ENCODE peak calls at places on chromosomes 7 and 10, in ten cellular contexts. One of them, this sample, is unnamed. For H3K36me3, the result is how much of the 10 kb centered on the place peaks cover.

GRCh38 chr7:31948041-31948440 is 122.2 kb downstream of the PDE1C start:
- DNase-seq in bronchial epithelial cell: peak
- DNase-seq in IMR-90: peak
- DNase-seq in adrenal gland: no peak
- DNase-seq in BJ: peak
- DNase-seq in left ventricle myocardium inferior: no peak
- DNase-seq in keratinocyte: no peak
- DNase-seq in aorta: no peak
- DNase-seq in adipocyte: peak
- DNase-seq in suprapubic skin: no peak
- DNase-seq in this sample: no peak

GRCh38 chr7:1247527-1248041 is 14.9 kb downstream of the UNCX start:
- DNase-seq in bronchial epithelial cell: no peak
- DNase-seq in adipocyte: no peak
- DNase-seq in BJ: no peak
- DNase-seq in adrenal gland: no peak
- DNase-seq in left ventricle myocardium inferior: no peak
- DNase-seq in IMR-90: no peak
- DNase-seq in keratinocyte: no peak
- DNase-seq in suprapubic skin: no peak
- DNase-seq in aorta: no peak
- DNase-seq in this sample: peak

GRCh38 chr7:32479574-32480200 is 10.5 kb downstream of the LSM5 start:
- DNase-seq in IMR-90: peak
- DNase-seq in left ventricle myocardium inferior: no peak
- DNase-seq in bronchial epithelial cell: peak
- DNase-seq in BJ: no peak
- DNase-seq in adipocyte: peak
- DNase-seq in keratinocyte: no peak
- DNase-seq in aorta: no peak
- DNase-seq in adrenal gland: no peak
- DNase-seq in suprapubic skin: no peak
- DNase-seq in this sample: peak

GRCh38 chr10:1036341-1036791 is 10.7 kb upstream of the IDI2 start:
- DNase-seq in suprapubic skin: no peak
- DNase-seq in adrenal gland: no peak
- DNase-seq in bronchial epithelial cell: peak
- DNase-seq in keratinocyte: no peak
- DNase-seq in adipocyte: no peak
- DNase-seq in left ventricle myocardium inferior: no peak
- DNase-seq in IMR-90: peak
- DNase-seq in aorta: no peak
- DNase-seq in BJ: no peak
- DNase-seq in this sample: no peak

GRCh38 chr7:102415685-102416225 is 17.6 kb upstream of the ORAI2 start:
- DNase-seq in keratinocyte: no peak
- DNase-seq in left ventricle myocardium inferior: no peak
- DNase-seq in BJ: no peak
- DNase-seq in adrenal gland: peak
- DNase-seq in adipocyte: no peak
- DNase-seq in IMR-90: no peak
- DNase-seq in bronchial epithelial cell: no peak
- DNase-seq in suprapubic skin: no peak
- DNase-seq in aorta: no peak
- DNase-seq in this sample: no peak

GRCh38 chr10:58951750-58952149 is 224.7 kb upstream of the PHYHIPL start:
- DNase-seq in suprapubic skin: no peak
- DNase-seq in bronchial epithelial cell: no peak
- DNase-seq in aorta: no peak
- DNase-seq in IMR-90: no peak
- DNase-seq in left ventricle myocardium inferior: no peak
- DNase-seq in adipocyte: peak
- DNase-seq in BJ: peak
- DNase-seq in adrenal gland: no peak
- DNase-seq in keratinocyte: no peak
- DNase-seq in this sample: no peak

GRCh38 chr10:78944658-78945333 is 124.0 kb upstream of the ZMIZ1 start:
- DNase-seq in keratinocyte: no peak
- DNase-seq in suprapubic skin: no peak
- DNase-seq in BJ: peak
- DNase-seq in adrenal gland: peak
- DNase-seq in aorta: peak
- DNase-seq in left ventricle myocardium inferior: peak
- DNase-seq in IMR-90: peak
- DNase-seq in adipocyte: peak
- DNase-seq in bronchial epithelial cell: peak
- DNase-seq in this sample: no peak

GRCh38 chr7:27196287-27196739 is 3.6 kb downstream of the HOXA13 start:
- DNase-seq in left ventricle myocardium inferior: peak
- DNase-seq in suprapubic skin: peak
- DNase-seq in bronchial epithelial cell: peak
- DNase-seq in aorta: peak
- DNase-seq in IMR-90: peak
- DNase-seq in keratinocyte: peak
- DNase-seq in adipocyte: peak
- DNase-seq in adrenal gland: peak
- DNase-seq in BJ: no peak
- DNase-seq in this sample: peak

GRCh38 chr7:31413735-31414134 is 73.2 kb upstream of the NEUROD6 start:
- DNase-seq in IMR-90: no peak
- DNase-seq in adrenal gland: no peak
- DNase-seq in left ventricle myocardium inferior: no peak
- DNase-seq in bronchial epithelial cell: no peak
- DNase-seq in suprapubic skin: no peak
- DNase-seq in adipocyte: no peak
- DNase-seq in BJ: no peak
- DNase-seq in keratinocyte: no peak
- DNase-seq in aorta: no peak
- DNase-seq in this sample: no peak

GRCh38 chr7:139091677-139091996 is 17.9 kb downstream of the ZC3HAV1 start:
- DNase-seq in IMR-90: no peak
- DNase-seq in keratinocyte: no peak
- DNase-seq in aorta: no peak
- DNase-seq in bronchial epithelial cell: no peak
- DNase-seq in left ventricle myocardium inferior: no peak
- DNase-seq in BJ: no peak
- DNase-seq in suprapubic skin: no peak
- DNase-seq in adrenal gland: no peak
- DNase-seq in adipocyte: no peak
- DNase-seq in this sample: no peak

GRCh38 chr7:139089118-139089517 is 20.4 kb downstream of the ZC3HAV1 start:
- DNase-seq in keratinocyte: no peak
- DNase-seq in adipocyte: no peak
- DNase-seq in suprapubic skin: no peak
- DNase-seq in bronchial epithelial cell: no peak
- DNase-seq in IMR-90: no peak
- DNase-seq in left ventricle myocardium inferior: no peak
- DNase-seq in aorta: no peak
- DNase-seq in BJ: no peak
- DNase-seq in adrenal gland: no peak
- DNase-seq in this sample: no peak

GRCh38 chr7:139087212-139087611 is 22.3 kb downstream of the ZC3HAV1 start:
- DNase-seq in adipocyte: no peak
- DNase-seq in keratinocyte: no peak
- DNase-seq in bronchial epithelial cell: no peak
- DNase-seq in suprapubic skin: no peak
- DNase-seq in left ventricle myocardium inferior: no peak
- DNase-seq in BJ: no peak
- DNase-seq in adrenal gland: no peak
- DNase-seq in aorta: no peak
- DNase-seq in IMR-90: no peak
- DNase-seq in this sample: no peak

GRCh38 chr7:139086454-139086853 is 23.1 kb downstream of the ZC3HAV1 start:
- DNase-seq in adrenal gland: no peak
- DNase-seq in bronchial epithelial cell: no peak
- DNase-seq in suprapubic skin: no peak
- DNase-seq in adipocyte: no peak
- DNase-seq in BJ: no peak
- DNase-seq in IMR-90: no peak
- DNase-seq in left ventricle myocardium inferior: no peak
- DNase-seq in aorta: no peak
- DNase-seq in keratinocyte: no peak
- DNase-seq in this sample: no peak

DNA sequence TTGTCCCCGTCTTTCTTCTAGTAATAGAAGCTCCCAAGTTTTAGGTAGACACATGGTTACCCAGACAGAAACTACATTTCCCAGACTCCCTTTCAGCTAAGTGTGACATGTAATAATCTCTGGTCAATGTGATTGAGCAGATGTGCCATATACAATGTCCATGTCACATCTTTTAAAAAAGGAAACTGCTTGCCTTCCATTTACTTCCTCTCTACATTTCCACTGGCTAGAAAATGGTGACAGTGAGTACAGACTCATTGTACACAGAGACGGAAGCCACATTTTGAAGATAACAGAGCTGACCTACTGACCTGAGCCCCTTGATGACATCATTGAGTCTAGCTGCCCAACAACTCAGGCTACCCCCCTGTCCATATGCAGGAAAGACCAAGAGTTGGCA is 21.3 kb downstream of the ZC3HAV1 start:
- DNase-seq in aorta: no peak
- DNase-seq in keratinocyte: no peak
- DNase-seq in bronchial epithelial cell: no peak
- DNase-seq in BJ: no peak
- DNase-seq in IMR-90: no peak
- DNase-seq in left ventricle myocardium inferior: no peak
- DNase-seq in suprapubic skin: no peak
- DNase-seq in adipocyte: no peak
- DNase-seq in adrenal gland: no peak
- DNase-seq in this sample: no peak
- H3K36me3 ChIP-seq in aorta: under half
- H3K36me3 ChIP-seq in keratinocyte: under half
- H3K36me3 ChIP-seq in bronchial epithelial cell: under half
- H3K36me3 ChIP-seq in BJ: under half
- H3K36me3 ChIP-seq in IMR-90: under half
- H3K36me3 ChIP-seq in left ventricle myocardium inferior: half or more
- H3K36me3 ChIP-seq in suprapubic skin: half or more
- H3K36me3 ChIP-seq in adipocyte: under half
- H3K36me3 ChIP-seq in adrenal gland: half or more
- H3K36me3 ChIP-seq in this sample: under half

DNA sequence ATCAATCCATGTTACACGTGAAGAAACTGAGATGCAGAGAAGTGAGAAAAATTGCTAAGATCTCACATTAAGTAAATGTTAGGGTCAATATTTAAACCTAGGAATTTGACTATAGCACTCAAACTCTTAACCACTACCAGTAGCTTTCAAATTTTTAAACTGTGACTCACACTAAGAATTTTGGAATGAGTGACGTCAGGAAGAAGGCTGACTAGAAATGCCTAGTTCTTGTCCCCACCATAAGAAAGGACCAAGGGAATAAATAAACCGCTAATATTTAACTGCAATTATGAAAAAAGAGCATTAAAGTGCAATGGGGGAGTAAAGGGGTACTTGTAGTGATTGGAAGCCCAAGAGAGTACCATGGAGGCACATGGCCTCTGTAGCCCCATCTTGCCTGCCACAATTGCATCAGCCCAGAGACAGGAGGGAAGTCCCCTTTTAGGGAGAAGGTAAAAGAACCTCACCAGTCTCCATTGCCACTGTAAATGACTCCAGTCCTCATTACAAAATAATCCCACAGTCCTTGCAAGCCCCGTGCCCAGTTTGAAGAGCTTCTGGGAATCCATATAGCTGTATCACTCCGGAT is 3.5 kb upstream of the AKR1B1 start:
- DNase-seq in IMR-90: peak
- DNase-seq in adipocyte: peak
- DNase-seq in left ventricle myocardium inferior: no peak
- DNase-seq in suprapubic skin: no peak
- DNase-seq in keratinocyte: no peak
- DNase-seq in adrenal gland: no peak
- DNase-seq in bronchial epithelial cell: peak
- DNase-seq in BJ: peak
- DNase-seq in aorta: no peak
- DNase-seq in this sample: no peak
- H3K4me3 ChIP-seq in IMR-90: no peak
- H3K4me3 ChIP-seq in adipocyte: no peak
- H3K4me3 ChIP-seq in left ventricle myocardium inferior: no peak
- H3K4me3 ChIP-seq in suprapubic skin: no peak
- H3K4me3 ChIP-seq in keratinocyte: no peak
- H3K4me3 ChIP-seq in adrenal gland: no peak
- H3K4me3 ChIP-seq in bronchial epithelial cell: no peak
- H3K4me3 ChIP-seq in BJ: no peak
- H3K4me3 ChIP-seq in aorta: no peak
- H3K4me3 ChIP-seq in this sample: no peak

DNA sequence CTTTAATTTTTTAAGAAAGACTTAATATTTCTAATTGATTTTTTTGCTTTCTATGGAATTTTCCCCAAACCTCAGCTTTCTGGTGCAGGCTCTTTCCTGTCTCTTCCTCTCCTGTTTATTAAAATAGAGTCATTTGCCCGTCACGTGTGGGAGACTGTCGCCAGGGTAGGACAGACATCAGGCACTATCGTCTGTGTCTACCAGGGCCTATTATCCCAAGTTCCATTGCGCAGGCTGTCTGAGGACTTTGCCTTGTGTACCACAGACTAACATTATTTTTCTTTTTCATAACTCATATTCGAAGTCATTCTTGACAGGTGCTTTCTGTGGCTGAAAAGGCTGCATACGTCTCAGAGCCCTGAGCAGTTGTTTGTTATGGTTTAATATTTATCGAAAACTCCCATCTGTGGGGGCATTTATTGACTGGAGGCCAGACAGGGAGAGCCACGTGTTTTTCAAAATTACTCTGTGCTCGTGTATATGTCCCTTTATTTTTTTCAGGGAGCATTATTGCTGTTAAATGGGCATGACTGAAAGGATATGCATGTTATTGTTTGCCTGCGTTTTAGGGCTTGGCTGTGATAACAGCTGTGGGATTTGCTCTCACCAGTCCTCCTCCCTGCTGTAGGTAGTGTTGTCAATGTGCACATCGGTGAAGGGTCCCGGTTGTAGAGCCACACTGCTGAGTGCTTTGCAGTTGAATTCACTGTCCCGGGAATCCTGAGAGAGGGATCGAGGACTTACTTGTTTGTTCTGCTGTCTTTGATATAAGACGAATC is 89.8 kb downstream of the CAMK1D start:
- DNase-seq in BJ: no peak
- DNase-seq in keratinocyte: no peak
- DNase-seq in bronchial epithelial cell: no peak
- DNase-seq in adrenal gland: no peak
- DNase-seq in adipocyte: no peak
- DNase-seq in aorta: no peak
- DNase-seq in suprapubic skin: no peak
- DNase-seq in left ventricle myocardium inferior: no peak
- DNase-seq in IMR-90: no peak
- DNase-seq in this sample: no peak
- H3K36me3 ChIP-seq in BJ: under half
- H3K36me3 ChIP-seq in keratinocyte: under half
- H3K36me3 ChIP-seq in bronchial epithelial cell: under half
- H3K36me3 ChIP-seq in adrenal gland: under half
- H3K36me3 ChIP-seq in adipocyte: under half
- H3K36me3 ChIP-seq in aorta: under half
- H3K36me3 ChIP-seq in suprapubic skin: under half
- H3K36me3 ChIP-seq in left ventricle myocardium inferior: under half
- H3K36me3 ChIP-seq in IMR-90: under half
- H3K36me3 ChIP-seq in this sample: under half

DNA sequence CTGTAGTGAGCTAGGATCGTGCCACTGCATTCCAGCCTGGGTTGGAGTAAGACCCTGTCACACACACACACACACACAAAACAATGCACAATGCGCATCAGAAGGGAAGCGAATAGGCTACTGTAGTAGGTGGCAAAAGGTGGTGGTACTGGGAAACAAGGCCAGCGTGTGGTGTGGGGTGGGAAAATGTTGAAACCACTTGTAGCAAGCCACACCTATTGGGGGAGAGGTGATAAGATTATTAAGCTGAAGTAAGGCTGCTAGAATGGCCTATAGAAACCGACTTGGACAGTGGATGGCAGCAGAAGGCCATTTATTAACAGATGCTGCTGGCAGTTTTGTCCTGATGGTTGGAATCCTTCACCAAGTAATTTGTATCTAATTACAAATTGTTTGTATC is 7.2 kb upstream of the CHCHD1 start:
- DNase-seq in adrenal gland: no peak
- DNase-seq in keratinocyte: no peak
- DNase-seq in left ventricle myocardium inferior: no peak
- DNase-seq in aorta: no peak
- DNase-seq in adipocyte: peak
- DNase-seq in IMR-90: peak
- DNase-seq in bronchial epithelial cell: peak
- DNase-seq in BJ: no peak
- DNase-seq in suprapubic skin: no peak
- DNase-seq in this sample: no peak
- H3K4me3 ChIP-seq in adrenal gland: no peak
- H3K4me3 ChIP-seq in keratinocyte: peak
- H3K4me3 ChIP-seq in left ventricle myocardium inferior: peak
- H3K4me3 ChIP-seq in aorta: no peak
- H3K4me3 ChIP-seq in adipocyte: peak
- H3K4me3 ChIP-seq in IMR-90: peak
- H3K4me3 ChIP-seq in bronchial epithelial cell: peak
- H3K4me3 ChIP-seq in BJ: peak
- H3K4me3 ChIP-seq in suprapubic skin: peak
- H3K4me3 ChIP-seq in this sample: no peak

This sample was measured in H7.